ENCODE peak calls at places on chromosome 4, in five cellular contexts. One of them, this sample, is unnamed.

GRCh38 chr4:8891646-8892555 is 20.3 kb upstream of the HMX1 start:
- DNase-seq in NT2/D1: no peak
- DNase-seq in H1: peak
- DNase-seq in GM12878: peak
- DNase-seq in HepG2: no peak
- DNase-seq in this sample: no peak

GRCh38 chr4:16222957-16223527 is 3.2 kb downstream of the TAPT1 start:
- DNase-seq in NT2/D1: no peak
- DNase-seq in H1: no peak
- DNase-seq in GM12878: no peak
- DNase-seq in HepG2: peak
- DNase-seq in this sample: no peak

GRCh38 chr4:8862800-8863758 is 8.6 kb downstream of the HMX1 start:
- DNase-seq in NT2/D1: no peak
- DNase-seq in H1: peak
- DNase-seq in GM12878: no peak
- DNase-seq in HepG2: no peak
- DNase-seq in this sample: no peak

GRCh38 chr4:41013746-41014145 is 200.6 kb downstream of the APBB2 start:
- DNase-seq in NT2/D1: peak
- DNase-seq in H1: no peak
- DNase-seq in GM12878: no peak
- DNase-seq in HepG2: no peak
- DNase-seq in this sample: no peak

GRCh38 chr4:103365285-103365684 is 167.1 kb upstream of the CENPE start:
- DNase-seq in NT2/D1: no peak
- DNase-seq in H1: no peak
- DNase-seq in GM12878: no peak
- DNase-seq in HepG2: no peak
- DNase-seq in this sample: no peak

GRCh38 chr4:152870605-152871004 is 65.5 kb upstream of the FHDC1 start:
- DNase-seq in NT2/D1: no peak
- DNase-seq in H1: no peak
- DNase-seq in GM12878: no peak
- DNase-seq in HepG2: no peak
- DNase-seq in this sample: no peak

GRCh38 chr4:90760059-90760458 is 632.9 kb downstream of the CCSER1 start:
- DNase-seq in NT2/D1: no peak
- DNase-seq in H1: no peak
- DNase-seq in GM12878: no peak
- DNase-seq in HepG2: no peak
- DNase-seq in this sample: no peak

GRCh38 chr4:108700358-108700757 is 50.0 kb downstream of the OSTC start:
- DNase-seq in NT2/D1: no peak
- DNase-seq in H1: no peak
- DNase-seq in GM12878: no peak
- DNase-seq in HepG2: no peak
- DNase-seq in this sample: no peak

GRCh38 chr4:13821522-13821921 is 194.0 kb upstream of the BOD1L1 start:
- DNase-seq in NT2/D1: peak
- DNase-seq in H1: peak
- DNase-seq in GM12878: no peak
- DNase-seq in HepG2: no peak
- DNase-seq in this sample: no peak

GRCh38 chr4:25835384-25835783 is 27.4 kb downstream of the SEL1L3 start:
- DNase-seq in NT2/D1: no peak
- DNase-seq in H1: no peak
- DNase-seq in GM12878: no peak
- DNase-seq in HepG2: no peak
- DNase-seq in this sample: no peak

GRCh38 chr4:24730256-24731001 is 64.9 kb upstream of the SOD3 start:
- DNase-seq in NT2/D1: no peak
- DNase-seq in H1: peak
- DNase-seq in GM12878: no peak
- DNase-seq in HepG2: no peak
- DNase-seq in this sample: no peak

GRCh38 chr4:99061048-99061447 is 27.5 kb downstream of the ADH5 start:
- DNase-seq in NT2/D1: no peak
- DNase-seq in H1: no peak
- DNase-seq in GM12878: no peak
- DNase-seq in HepG2: no peak
- DNase-seq in this sample: no peak

GRCh38 chr4:56448301-56448700 is 12.2 kb downstream of the PAICS start:
- DNase-seq in NT2/D1: no peak
- DNase-seq in H1: no peak
- DNase-seq in GM12878: no peak
- DNase-seq in HepG2: no peak
- DNase-seq in this sample: no peak

GRCh38 chr4:108626056-108626455 is 5.7 kb downstream of the RPL34 start:
- DNase-seq in NT2/D1: no peak
- DNase-seq in H1: no peak
- DNase-seq in GM12878: no peak
- DNase-seq in HepG2: no peak
- DNase-seq in this sample: no peak

GRCh38 chr4:38344929-38345328 is 319.1 kb upstream of the KLF3 start:
- DNase-seq in NT2/D1: no peak
- DNase-seq in H1: no peak
- DNase-seq in GM12878: no peak
- DNase-seq in HepG2: no peak
- DNase-seq in this sample: no peak

GRCh38 chr4:87911252-87911774 is 64.2 kb upstream of the SPP1 start:
- DNase-seq in NT2/D1: no peak
- DNase-seq in H1: no peak
- DNase-seq in GM12878: no peak
- DNase-seq in HepG2: peak
- DNase-seq in this sample: no peak

GRCh38 chr4:14178421-14178820 is 550.9 kb upstream of the BOD1L1 start:
- DNase-seq in NT2/D1: no peak
- DNase-seq in H1: no peak
- DNase-seq in GM12878: peak
- DNase-seq in HepG2: no peak
- DNase-seq in this sample: no peak

GRCh38 chr4:176964116-176964691 is 171.5 kb upstream of the VEGFC start:
- DNase-seq in NT2/D1: no peak
- DNase-seq in H1: peak
- DNase-seq in GM12878: no peak
- DNase-seq in HepG2: no peak
- DNase-seq in this sample: peak

GRCh38 chr4:81632581-81633247 is 161.0 kb upstream of the RASGEF1B start:
- DNase-seq in NT2/D1: no peak
- DNase-seq in H1: no peak
- DNase-seq in GM12878: no peak
- DNase-seq in HepG2: no peak
- DNase-seq in this sample: no peak

GRCh38 chr4:44545781-44546180 is 97.2 kb upstream of the KCTD8 start:
- DNase-seq in NT2/D1: no peak
- DNase-seq in H1: no peak
- DNase-seq in GM12878: no peak
- DNase-seq in HepG2: no peak
- DNase-seq in this sample: no peak

GRCh38 chr4:20684852-20685763 is 15.2 kb upstream of the PACRGL start:
- DNase-seq in NT2/D1: no peak
- DNase-seq in H1: no peak
- DNase-seq in GM12878: no peak
- DNase-seq in HepG2: no peak
- DNase-seq in this sample: peak

GRCh38 chr4:139617702-139618490 is 47.7 kb upstream of the MGST2 start:
- DNase-seq in NT2/D1: no peak
- DNase-seq in H1: no peak
- DNase-seq in GM12878: no peak
- DNase-seq in HepG2: peak
- DNase-seq in this sample: no peak

GRCh38 chr4:46386570-46386969 is 3.4 kb downstream of the GABRA2 start:
- DNase-seq in NT2/D1: no peak
- DNase-seq in H1: no peak
- DNase-seq in GM12878: no peak
- DNase-seq in HepG2: peak
- DNase-seq in this sample: no peak

GRCh38 chr4:3268395-3269104 is 19.6 kb downstream of the MSANTD1 start:
- DNase-seq in NT2/D1: no peak
- DNase-seq in H1: peak
- DNase-seq in GM12878: no peak
- DNase-seq in HepG2: no peak
- DNase-seq in this sample: no peak

GRCh38 chr4:108731001-108731400 is 31.9 kb downstream of the ETNPPL start:
- DNase-seq in NT2/D1: no peak
- DNase-seq in H1: no peak
- DNase-seq in GM12878: no peak
- DNase-seq in HepG2: no peak
- DNase-seq in this sample: no peak

GRCh38 chr4:188987011-188987410 is 847.8 kb downstream of the TRIML1 start:
- DNase-seq in NT2/D1: no peak
- DNase-seq in H1: no peak
- DNase-seq in GM12878: no peak
- DNase-seq in HepG2: no peak
- DNase-seq in this sample: no peak

GRCh38 chr4:140293979-140294378 is 79.5 kb upstream of the SCOC start:
- DNase-seq in NT2/D1: no peak
- DNase-seq in H1: no peak
- DNase-seq in GM12878: no peak
- DNase-seq in HepG2: no peak
- DNase-seq in this sample: no peak

GRCh38 chr4:3445111-3445820 is 3.5 kb downstream of the HGFAC start:
- DNase-seq in NT2/D1: no peak
- DNase-seq in H1: no peak
- DNase-seq in GM12878: no peak
- DNase-seq in HepG2: no peak
- DNase-seq in this sample: no peak

GRCh38 chr4:127045872-127046271 is 586.9 kb upstream of the INTU start:
- DNase-seq in NT2/D1: no peak
- DNase-seq in H1: no peak
- DNase-seq in GM12878: no peak
- DNase-seq in HepG2: no peak
- DNase-seq in this sample: no peak

GRCh38 chr4:84401669-84402068 is 97.4 kb downstream of the NKX6-1 start:
- DNase-seq in NT2/D1: no peak
- DNase-seq in H1: no peak
- DNase-seq in GM12878: no peak
- DNase-seq in HepG2: no peak
- DNase-seq in this sample: no peak

GRCh38 chr4:89868999-89869589 is 25.6 kb upstream of the MMRN1 start:
- DNase-seq in NT2/D1: no peak
- DNase-seq in H1: no peak
- DNase-seq in GM12878: no peak
- DNase-seq in HepG2: no peak
- DNase-seq in this sample: no peak

DNA sequence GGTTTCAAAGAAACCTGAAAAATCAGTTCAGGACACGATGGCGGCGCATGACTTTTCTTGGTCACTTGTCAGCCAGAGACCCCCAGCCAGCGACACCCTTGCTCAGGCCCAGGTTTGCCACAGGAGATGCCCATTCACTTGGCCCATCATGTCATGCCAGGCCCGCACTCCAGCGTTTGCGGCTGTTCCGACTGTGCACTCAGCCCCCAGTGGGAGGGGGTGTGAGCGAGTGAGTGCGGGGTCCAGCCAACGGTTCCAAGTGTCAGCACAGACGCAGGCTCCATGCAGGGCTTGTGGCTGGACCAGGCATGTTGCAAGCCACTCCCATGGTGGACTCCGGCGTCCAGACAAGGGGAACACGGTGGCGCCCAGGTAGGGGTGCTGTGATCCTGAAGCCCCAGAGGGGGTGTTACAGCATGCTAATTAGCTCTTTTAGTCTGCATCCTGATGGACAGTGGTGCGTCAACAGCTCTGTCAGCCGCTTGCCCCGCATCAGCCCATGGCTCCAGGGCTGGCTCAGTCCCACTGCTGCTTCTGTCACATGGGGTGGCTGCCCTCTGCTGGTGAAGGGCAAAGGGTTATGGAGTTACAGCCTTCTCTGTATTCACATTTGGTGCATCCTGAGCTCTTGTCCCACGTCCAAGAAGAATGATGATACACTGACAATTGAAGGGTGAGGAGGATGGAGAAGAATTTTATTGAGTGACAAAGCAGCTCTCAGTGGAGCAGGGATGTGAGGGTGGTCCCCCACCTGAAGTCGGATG is 3.7 kb upstream of the MAEA start:
- DNase-seq in NT2/D1: no peak
- DNase-seq in H1: no peak
- DNase-seq in GM12878: no peak
- DNase-seq in HepG2: peak
- DNase-seq in this sample: no peak
- TF ChIP-seq SUZ12 in NT2/D1: no peak
- TF ChIP-seq SUZ12 in H1: no peak
- TF ChIP-seq SUZ12 in GM12878: no peak
- TF ChIP-seq SUZ12 in HepG2: no peak
- TF ChIP-seq SUZ12 in this sample: no peak

GRCh38 chr4:54238389-54238788 is 9.3 kb downstream of the PDGFRA start:
- DNase-seq in NT2/D1: no peak
- DNase-seq in H1: no peak
- DNase-seq in GM12878: no peak
- DNase-seq in HepG2: no peak
- DNase-seq in this sample: no peak
- TF ChIP-seq SUZ12 in NT2/D1: no peak
- TF ChIP-seq SUZ12 in H1: no peak
- TF ChIP-seq SUZ12 in GM12878: no peak
- TF ChIP-seq SUZ12 in HepG2: no peak
- TF ChIP-seq SUZ12 in this sample: no peak

DNA sequence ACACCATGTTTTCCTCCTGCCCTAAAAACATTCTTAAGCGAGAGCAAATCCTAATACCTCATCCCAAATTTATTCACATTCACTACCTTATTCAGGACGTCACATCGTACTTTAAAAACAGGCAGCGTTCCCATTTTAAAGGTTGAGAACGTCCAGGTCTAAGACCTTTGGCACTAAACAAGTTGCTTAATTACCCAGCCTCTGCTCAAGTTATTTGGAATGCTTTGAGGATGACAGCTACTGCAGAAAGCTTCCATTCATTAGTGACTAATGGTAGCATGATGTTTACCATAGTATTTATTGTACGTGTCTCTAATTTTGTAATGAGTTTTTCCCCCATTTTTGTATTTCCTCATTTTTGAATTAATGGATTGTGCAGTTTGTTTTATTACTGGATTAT is 1.5 kb downstream of the USP38 start:
- DNase-seq in NT2/D1: no peak
- DNase-seq in H1: no peak
- DNase-seq in GM12878: no peak
- DNase-seq in HepG2: peak
- DNase-seq in this sample: no peak
- TF ChIP-seq SUZ12 in NT2/D1: no peak
- TF ChIP-seq SUZ12 in H1: no peak
- TF ChIP-seq SUZ12 in GM12878: no peak
- TF ChIP-seq SUZ12 in HepG2: no peak
- TF ChIP-seq SUZ12 in this sample: no peak

GRCh38 chr4:76622717-76623116 is 187.7 kb downstream of the SHROOM3 start:
- DNase-seq in NT2/D1: no peak
- DNase-seq in H1: no peak
- DNase-seq in GM12878: no peak
- DNase-seq in HepG2: no peak
- DNase-seq in this sample: no peak

GRCh38 chr4:76622126-76622525 is 187.1 kb downstream of the SHROOM3 start:
- DNase-seq in NT2/D1: no peak
- DNase-seq in H1: no peak
- DNase-seq in GM12878: no peak
- DNase-seq in HepG2: no peak
- DNase-seq in this sample: no peak

GRCh38 chr4:76623217-76624060 is 188.4 kb downstream of the SHROOM3 start:
- DNase-seq in NT2/D1: no peak
- DNase-seq in H1: no peak
- DNase-seq in GM12878: no peak
- DNase-seq in HepG2: no peak
- DNase-seq in this sample: no peak

GRCh38 chr4:76625316-76625715 is 190.3 kb downstream of the SHROOM3 start:
- DNase-seq in NT2/D1: no peak
- DNase-seq in H1: no peak
- DNase-seq in GM12878: no peak
- DNase-seq in HepG2: no peak
- DNase-seq in this sample: no peak

GRCh38 chr4:76624271-76624681 is 189.2 kb downstream of the SHROOM3 start:
- DNase-seq in NT2/D1: peak
- DNase-seq in H1: no peak
- DNase-seq in GM12878: no peak
- DNase-seq in HepG2: no peak
- DNase-seq in this sample: peak
- TF ChIP-seq SUZ12 in NT2/D1: no peak
- TF ChIP-seq SUZ12 in H1: no peak
- TF ChIP-seq SUZ12 in GM12878: no peak
- TF ChIP-seq SUZ12 in HepG2: no peak
- TF ChIP-seq SUZ12 in this sample: no peak